ENCODE peak calls at places on chromosomes 2 and 18, in eight cellular contexts. X is upper lobe of right lung, F is Panc1, Y is thyroid gland, B is spleen, S is pancreas, J is GM20000, M is HFFc6. K is an unnamed sample.

GRCh38 chr18:60292186-60292585 is 80.4 kb downstream of the MC4R start:
- DNase-seq in X (no peak), F (no peak), Y (no peak), B (no peak), S (no peak), J (no peak), M (no peak), K (no peak)

GRCh38 chr2:65299246-65299645 is 71.6 kb downstream of the ACTR2 start:
- DNase-seq in X (no peak), F (peak; percentile 82), Y (no peak), B (no peak), S (no peak), J (peak; percentile 44), M (peak; percentile 33), K (no peak)

GRCh38 chr2:147696426-147696825 is 148.4 kb upstream of the ACVR2A start:
- DNase-seq in X (no peak), F (no peak), Y (no peak), B (no peak), S (no peak), J (no peak), M (no peak), K (peak; percentile 29)

GRCh38 chr2:132691556-132691955 is 21.6 kb upstream of the LYPD1 start:
- DNase-seq in X (no peak), F (no peak), Y (no peak), B (no peak), S (no peak), J (no peak), M (no peak), K (no peak)

GRCh38 chr2:37782721-37783438 is 111.4 kb upstream of the CDC42EP3 start:
- DNase-seq in X (no peak), F (no peak), Y (peak; percentile 73), B (no peak), S (no peak), J (no peak), M (peak; percentile 50), K (no peak)

GRCh38 chr2:54597153-54597827 is 126.2 kb upstream of the EML6 start:
- DNase-seq in X (no peak), F (no peak), Y (peak; percentile 66), B (no peak), S (peak; percentile 81), J (no peak), M (no peak), K (no peak)

GRCh38 chr2:8659735-8660492 is 21.9 kb upstream of the ID2 start:
- DNase-seq in X (peak; percentile 53), F (no peak), Y (no peak), B (no peak), S (no peak), J (no peak), M (no peak), K (no peak)

GRCh38 chr2:226154610-226155009 is 645.0 kb downstream of the IRS1 start:
- DNase-seq in X (no peak), F (no peak), Y (no peak), B (no peak), S (no peak), J (no peak), M (no peak), K (no peak)

GRCh38 chr18:74184875-74185274 is 36.6 kb downstream of the TIMM21 start:
- DNase-seq in X (no peak), F (no peak), Y (no peak), B (no peak), S (no peak), J (no peak), M (no peak), K (no peak)

GRCh38 chr2:164896634-164897033 is 55.0 kb upstream of the COBLL1 start:
- DNase-seq in X (no peak), F (no peak), Y (no peak), B (no peak), S (no peak), J (peak; percentile 5), M (peak; percentile 49), K (no peak)

GRCh38 chr2:150916997-150917396 is 344.7 kb downstream of the RBM43 start:
- DNase-seq in X (no peak), F (no peak), Y (no peak), B (no peak), S (no peak), J (no peak), M (peak; percentile 60), K (no peak)

GRCh38 chr2:232488097-232488711 is 570 bp upstream of the ECEL1 start:
- DNase-seq in X (peak; percentile 64), F (no peak), Y (no peak), B (no peak), S (no peak), J (no peak), M (no peak), K (no peak)
- TF ChIP-seq CTCF in X (no peak), F (no peak), Y (no peak), B (no peak), S (no peak), J (no peak), M (no peak), K (no peak)

DNA sequence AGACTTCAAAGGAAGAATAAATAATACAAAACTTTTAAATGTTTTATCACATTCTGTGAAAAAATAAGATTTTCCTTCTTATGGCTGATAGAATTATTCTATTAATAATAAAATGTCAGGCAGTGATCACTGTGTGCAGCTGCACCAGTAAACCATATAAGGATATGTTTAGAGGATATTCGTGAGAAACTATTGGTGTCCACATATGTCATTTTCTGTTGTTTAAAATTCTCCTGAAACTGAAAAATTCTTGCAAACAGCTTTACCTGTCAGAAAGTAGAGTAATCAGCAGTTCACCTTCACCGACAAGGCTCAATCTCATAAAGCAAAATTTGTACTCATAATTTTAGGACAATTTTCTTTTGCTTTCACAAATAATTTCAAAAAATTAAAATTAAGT is 170.1 kb upstream of the KCNH7 start:
- DNase-seq in X (no peak), F (no peak), Y (no peak), B (no peak), S (no peak), J (no peak), M (no peak), K (no peak)
- TF ChIP-seq CTCF in X (no peak), F (no peak), Y (no peak), B (no peak), S (no peak), J (no peak), M (no peak), K (no peak)

GRCh38 chr2:98445708-98446577 is 1.3 kb downstream of the INPP4A start:
- DNase-seq in X (no peak), F (no peak), Y (no peak), B (no peak), S (no peak), J (peak; percentile 28), M (no peak), K (peak; percentile 42)

GRCh38 chr2:98442488-98442887 is 2.2 kb upstream of the INPP4A start:
- DNase-seq in X (no peak), F (no peak), Y (no peak), B (no peak), S (no peak), J (no peak), M (no peak), K (no peak)

GRCh38 chr2:98445167-98445522 is 487 bp downstream of the INPP4A start:
- DNase-seq in X (no peak), F (no peak), Y (no peak), B (peak; percentile 89), S (no peak), J (peak; percentile 44), M (no peak), K (no peak)

GRCh38 chr2:98446850-98447249 is 2.2 kb downstream of the INPP4A start:
- DNase-seq in X (no peak), F (no peak), Y (peak; percentile 38), B (no peak), S (no peak), J (no peak), M (no peak), K (no peak)

DNA sequence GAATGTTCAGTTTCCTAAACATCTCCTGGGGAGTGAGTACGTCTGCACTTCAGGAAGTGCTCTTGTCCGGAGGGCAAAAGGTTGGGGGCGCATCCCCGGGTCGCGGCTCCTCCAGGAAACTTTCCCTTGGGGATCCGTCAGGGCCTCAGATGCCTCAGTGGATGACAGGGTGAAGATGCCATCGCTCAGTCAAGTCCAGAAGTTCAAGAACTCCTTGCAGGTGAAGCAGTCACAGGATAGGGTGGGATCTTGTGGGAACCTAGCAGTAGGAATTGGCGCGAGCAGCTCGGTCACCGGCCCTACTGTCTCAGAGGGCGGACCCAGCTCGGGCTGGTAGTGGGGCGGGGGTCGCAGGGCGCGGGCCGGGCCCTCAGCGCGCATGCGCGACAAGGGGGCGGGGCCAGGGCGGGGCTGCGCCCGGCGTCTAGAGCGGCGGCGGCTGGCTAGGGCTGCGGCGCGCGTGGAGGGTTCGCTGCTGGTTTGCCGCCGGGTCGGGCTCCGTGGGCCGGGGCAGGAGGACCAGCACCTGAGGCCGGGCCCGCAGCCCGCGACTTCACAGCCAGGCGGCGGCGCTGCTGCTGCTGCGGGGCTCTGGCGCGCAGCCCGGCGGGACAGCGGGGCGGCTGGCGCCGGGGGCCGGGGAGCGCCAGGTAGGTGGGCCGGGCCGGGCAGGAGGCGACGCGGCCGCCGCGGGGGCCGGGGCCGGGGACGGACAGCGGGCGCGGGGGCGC is at the start of gene INPP4A:
- DNase-seq in X (peak; percentile 91), F (no peak), Y (peak; percentile 84), B (peak; percentile 95), S (peak; percentile 80), J (peak; percentile 93), M (peak; percentile 48), K (peak; percentile 72)
- TF ChIP-seq CTCF in X (no peak), F (no peak), Y (peak; percentile 38), B (no peak), S (no peak), J (peak; percentile 18), M (peak; percentile 6), K (no peak)

GRCh38 chr2:182980115-182980514 is 58.1 kb downstream of the NCKAP1 start:
- DNase-seq in X (no peak), F (no peak), Y (no peak), B (no peak), S (no peak), J (peak; percentile 32), M (peak; percentile 46), K (no peak)
- TF ChIP-seq CTCF in X (peak; percentile 65), F (no peak), Y (peak; percentile 68), B (peak; percentile 56), S (peak; percentile 40), J (no peak), M (peak; percentile 83), K (no peak)

GRCh38 chr2:71789556-71790219 is 336.3 kb downstream of the DYSF start:
- DNase-seq in X (no peak), F (no peak), Y (no peak), B (peak; percentile 22), S (no peak), J (no peak), M (no peak), K (no peak)
- TF ChIP-seq CTCF in X (no peak), F (no peak), Y (no peak), B (no peak), S (no peak), J (no peak), M (peak; percentile 65), K (no peak)

K was measured in Calu3.